ENCODE peak calls at places on chromosomes 13 and 19, in nine cellular contexts. V is stimulated activated CD4-positive, alpha-beta T cell treated with anti-CD3 and anti-CD28 coated beads, Interleukin-2, amount 100 ng/mL, for 4 hours; E is AG08396; W is HFF-Myc; B is heart left ventricle; H is iris pigment epithelial cell; M is fibroblast of mammary gland; N is NCI-H1048; S is cardiac fibroblast. K is an unnamed sample.

GRCh38 chr19:39402417-39403297 is 4.0 kb upstream of the ZFP36 start:
- DNase-seq in V (peak), E (peak), W (peak), B (peak), H (peak), M (peak), N (no peak), S (peak), K (peak)

GRCh38 chr13:49652691-49653305 is 24.5 kb downstream of the ARL11 start:
- DNase-seq in V (no peak), E (peak), W (no peak), B (no peak), H (no peak), M (peak), N (no peak), S (peak), K (no peak)

GRCh38 chr19:31574251-31574973 is 225.2 kb upstream of the TSHZ3 start:
- DNase-seq in V (no peak), E (no peak), W (no peak), B (no peak), H (no peak), M (no peak), N (no peak), S (no peak), K (no peak)

GRCh38 chr19:11581740-11582139 is 4.3 kb upstream of the ACP5 start:
- DNase-seq in V (no peak), E (no peak), W (no peak), B (no peak), H (peak), M (peak), N (no peak), S (peak), K (no peak)

GRCh38 chr13:31069808-31070544 is 91.7 kb downstream of the HSPH1 start:
- DNase-seq in V (no peak), E (no peak), W (no peak), B (no peak), H (no peak), M (no peak), N (no peak), S (no peak), K (no peak)

GRCh38 chr13:51585696-51586095 is 1.4 kb downstream of the WDFY2 start:
- DNase-seq in V (no peak), E (no peak), W (no peak), B (no peak), H (peak), M (peak), N (no peak), S (peak), K (no peak)

GRCh38 chr13:101489635-101490034 is 37.2 kb downstream of the ITGBL1 start:
- DNase-seq in V (no peak), E (no peak), W (no peak), B (no peak), H (peak), M (no peak), N (no peak), S (peak), K (no peak)

GRCh38 chr19:19485161-19485997 is 30.0 kb downstream of the TSSK6 start:
- DNase-seq in V (no peak), E (peak), W (no peak), B (peak), H (peak), M (peak), N (no peak), S (peak), K (no peak)

GRCh38 chr19:1884291-1884718 is 991 bp downstream of the ABHD17A start:
- DNase-seq in V (no peak), E (no peak), W (no peak), B (no peak), H (no peak), M (no peak), N (no peak), S (no peak), K (no peak)

GRCh38 chr19:37994823-37995130 is 87.8 kb downstream of the SIPA1L3 start:
- DNase-seq in V (no peak), E (no peak), W (no peak), B (no peak), H (no peak), M (no peak), N (no peak), S (no peak), K (no peak)

GRCh38 chr13:112174476-112175110 is 107.6 kb downstream of the SOX1 start:
- DNase-seq in V (no peak), E (no peak), W (no peak), B (no peak), H (no peak), M (no peak), N (no peak), S (no peak), K (no peak)

K was measured in esophagus muscularis mucosa.